ENCODE peak calls at places on chromosomes 13 and 19, in nine cellular contexts. F is Peyer's patch, O is heart left ventricle, Q is K562, T is breast epithelium, J is suprapubic skin, G is HepG2, S is IMR-90, U is uterus. E is an unnamed sample.

GRCh38 chr19:10260141-10260584 is 8.1 kb downstream of the MRPL4 start:
- DNase-seq in F (no peak), O (no peak), Q (peak), T (no peak), J (no peak), G (peak), S (no peak), U (no peak), E (no peak)

GRCh38 chr13:57409121-57409520 is 222.4 kb upstream of the PCDH17 start:
- DNase-seq in F (no peak), O (no peak), Q (no peak), T (no peak), J (no peak), G (no peak), S (no peak), U (no peak), E (no peak)

GRCh38 chr13:31722684-31723083 is 16.6 kb upstream of the RXFP2 start:
- DNase-seq in F (no peak), O (no peak), Q (no peak), T (no peak), J (no peak), G (no peak), S (no peak), U (no peak), E (no peak)

GRCh38 chr19:3048190-3048533 is 14.1 kb downstream of the TLE5 start:
- DNase-seq in F (no peak), O (no peak), Q (no peak), T (no peak), J (no peak), G (no peak), S (no peak), U (no peak), E (no peak)

GRCh38 chr13:81487151-81487550 is 1146.2 kb upstream of the SPRY2 start:
- DNase-seq in F (no peak), O (no peak), Q (peak), T (no peak), J (no peak), G (peak), S (no peak), U (no peak), E (no peak)

GRCh38 chr19:1980782-1981181 is 34.7 kb downstream of the BTBD2 start:
- DNase-seq in F (no peak), O (no peak), Q (no peak), T (no peak), J (no peak), G (no peak), S (no peak), U (no peak), E (no peak)

GRCh38 chr13:62336507-62336906 is 920.9 kb upstream of the PCDH20 start:
- DNase-seq in F (no peak), O (no peak), Q (no peak), T (no peak), J (no peak), G (no peak), S (no peak), U (no peak), E (no peak)

GRCh38 chr13:76667551-76667950 is 218.7 kb downstream of the KCTD12 start:
- DNase-seq in F (no peak), O (peak), Q (no peak), T (no peak), J (no peak), G (no peak), S (peak), U (peak), E (no peak)

GRCh38 chr19:57473646-57474045 is 3.7 kb downstream of the ZNF772 start:
- DNase-seq in F (no peak), O (no peak), Q (no peak), T (no peak), J (no peak), G (no peak), S (no peak), U (no peak), E (no peak)

DNA sequence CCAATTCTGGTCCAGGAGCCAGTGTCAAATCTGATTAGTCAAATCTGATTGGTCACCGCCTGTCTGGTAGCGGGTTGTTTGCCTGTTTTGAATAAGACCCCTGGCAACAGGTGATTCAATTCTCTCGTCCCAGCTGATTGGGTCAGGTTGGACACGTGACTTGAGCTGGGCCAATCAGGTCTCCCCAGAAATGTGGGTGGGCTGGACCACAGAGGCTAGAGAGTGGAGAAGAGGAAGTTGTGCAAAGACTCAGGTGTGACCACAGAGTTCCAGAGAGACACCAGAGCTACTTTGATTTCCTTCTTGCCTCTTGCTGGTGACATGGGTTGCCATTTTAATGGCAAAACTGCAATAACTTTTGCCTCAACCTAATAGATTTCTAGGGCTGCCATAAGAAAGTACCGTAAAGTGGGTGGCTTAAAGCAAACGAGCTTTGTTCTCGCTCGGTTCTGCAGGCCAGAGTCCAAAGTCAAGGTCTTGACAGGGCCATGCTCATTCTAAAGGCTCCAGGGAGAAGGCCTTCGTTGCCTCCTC is 5.4 kb downstream of the TNFSF9 start:
- DNase-seq in F (peak), O (no peak), Q (peak), T (no peak), J (no peak), G (peak), S (no peak), U (peak), E (peak)
- TF ChIP-seq POLR2A in F (no peak), O (no peak), Q (no peak), T (no peak), J (no peak), G (no peak), S (no peak), U (no peak), E (no peak)

GRCh38 chr13:39602614-39603366 is at the start of gene LHFPL6:
- DNase-seq in F (peak), O (peak), Q (peak), T (peak), J (peak), G (peak), S (peak), U (peak), E (no peak)
- H3K27ac ChIP-seq in F (peak), O (peak), Q (no peak), T (peak), J (peak), G (no peak), S (peak), U (peak), E (peak)

GRCh38 chr19:31349160-31349881 is at the start of gene TSHZ3:
- DNase-seq in F (no peak), O (peak), Q (peak), T (no peak), J (no peak), G (no peak), S (peak), U (peak), E (no peak)

GRCh38 chr19:31347356-31347755 is 1.9 kb downstream of the TSHZ3 start:
- DNase-seq in F (no peak), O (no peak), Q (no peak), T (no peak), J (no peak), G (no peak), S (peak), U (no peak), E (no peak)

GRCh38 chr19:31350033-31350692 is 927 bp upstream of the TSHZ3 start:
- DNase-seq in F (no peak), O (peak), Q (no peak), T (no peak), J (no peak), G (no peak), S (no peak), U (peak), E (no peak)

GRCh38 chr19:31347828-31348314 is 1.4 kb downstream of the TSHZ3 start:
- DNase-seq in F (no peak), O (no peak), Q (no peak), T (no peak), J (no peak), G (no peak), S (peak), U (peak), E (no peak)

GRCh38 chr19:31348416-31349159 is 648 bp downstream of the TSHZ3 start:
- DNase-seq in F (no peak), O (peak), Q (no peak), T (no peak), J (no peak), G (no peak), S (no peak), U (peak), E (no peak)
- H3K4me3 ChIP-seq in F (peak), O (peak), Q (no peak), T (peak), J (peak), G (no peak), S (peak), U (peak), E (peak)

DNA sequence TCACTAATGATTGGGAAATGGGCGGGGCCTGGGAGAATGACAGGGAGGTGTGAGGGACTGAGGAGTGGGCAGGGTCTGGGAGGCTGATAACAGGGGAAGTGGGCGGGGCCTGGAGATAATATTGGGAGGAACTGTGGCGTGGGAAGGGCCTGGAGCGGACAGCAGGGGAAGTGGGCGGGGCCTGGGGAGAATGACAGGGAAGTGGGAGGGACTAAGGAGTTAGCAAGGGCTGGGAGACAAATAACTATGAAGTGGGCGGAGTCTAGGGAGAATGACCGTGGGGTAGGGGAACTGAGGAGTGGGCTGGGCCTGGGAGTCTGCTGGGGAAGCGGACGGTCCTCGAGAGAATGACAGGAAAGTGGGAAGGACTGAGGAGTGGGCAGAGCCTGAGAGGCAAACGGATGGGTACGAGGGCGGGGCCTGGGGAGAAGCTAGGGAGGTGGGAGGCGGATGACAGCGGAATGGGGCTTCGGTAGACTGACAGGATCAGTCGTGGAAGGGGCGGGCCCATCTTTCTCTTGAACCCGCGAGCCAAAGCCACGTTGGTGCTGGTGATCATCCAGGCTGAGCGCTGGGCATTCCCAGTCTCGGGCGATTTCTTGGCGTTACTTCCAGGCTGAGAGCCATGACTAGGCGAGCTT is 14.0 kb upstream of the TUBB4A start:
- DNase-seq in F (peak), O (peak), Q (peak), T (peak), J (peak), G (peak), S (peak), U (peak), E (no peak)
- TF ChIP-seq POLR2A in F (no peak), O (no peak), Q (peak), T (no peak), J (no peak), G (no peak), S (no peak), U (no peak), E (no peak)

GRCh38 chr13:109156181-109156935 is 526.9 kb downstream of the MYO16 start:
- DNase-seq in F (no peak), O (no peak), Q (no peak), T (no peak), J (no peak), G (no peak), S (peak), U (no peak), E (no peak)
- H3K27ac ChIP-seq in F (peak), O (no peak), Q (no peak), T (peak), J (peak), G (no peak), S (peak), U (no peak), E (peak)

E was measured in esophagus squamous epithelium.